ENCODE peak calls at places on chromosomes 6 and 20, in four cellular contexts. One of them, this sample, is unnamed.

GRCh38 chr6:94362061-94362864 is 942.9 kb upstream of the EPHA7 start:
- DNase-seq in astrocyte of the spinal cord: no peak
- DNase-seq in cardiac fibroblast: no peak
- DNase-seq in mesothelial cell of epicardium: no peak
- DNase-seq in this sample: no peak

GRCh38 chr6:3377536-3378397 is 79.1 kb downstream of the SLC22A23 start:
- DNase-seq in astrocyte of the spinal cord: peak
- DNase-seq in cardiac fibroblast: no peak
- DNase-seq in mesothelial cell of epicardium: no peak
- DNase-seq in this sample: no peak

GRCh38 chr6:2611092-2611491 is 139.6 kb downstream of the MYLK4 start:
- DNase-seq in astrocyte of the spinal cord: peak
- DNase-seq in cardiac fibroblast: peak
- DNase-seq in mesothelial cell of epicardium: no peak
- DNase-seq in this sample: no peak

GRCh38 chr6:2410982-2411381 is 165.6 kb upstream of the GMDS start:
- DNase-seq in astrocyte of the spinal cord: no peak
- DNase-seq in cardiac fibroblast: no peak
- DNase-seq in mesothelial cell of epicardium: no peak
- DNase-seq in this sample: no peak

GRCh38 chr6:3249821-3250220 is 8.9 kb upstream of the PSMG4 start:
- DNase-seq in astrocyte of the spinal cord: no peak
- DNase-seq in cardiac fibroblast: no peak
- DNase-seq in mesothelial cell of epicardium: no peak
- DNase-seq in this sample: no peak

GRCh38 chr6:144954241-144954556 is 669.1 kb downstream of the UTRN start:
- DNase-seq in astrocyte of the spinal cord: no peak
- DNase-seq in cardiac fibroblast: no peak
- DNase-seq in mesothelial cell of epicardium: no peak
- DNase-seq in this sample: no peak

GRCh38 chr20:47544240-47544639 is 42.6 kb downstream of the NCOA3 start:
- DNase-seq in astrocyte of the spinal cord: peak
- DNase-seq in cardiac fibroblast: peak
- DNase-seq in mesothelial cell of epicardium: no peak
- DNase-seq in this sample: no peak

GRCh38 chr20:18731940-18732339 is 81.6 kb upstream of the SCP2D1 start:
- DNase-seq in astrocyte of the spinal cord: no peak
- DNase-seq in cardiac fibroblast: no peak
- DNase-seq in mesothelial cell of epicardium: no peak
- DNase-seq in this sample: no peak

GRCh38 chr6:139027620-139028182 is 844 bp upstream of the ABRACL start:
- DNase-seq in astrocyte of the spinal cord: no peak
- DNase-seq in cardiac fibroblast: peak
- DNase-seq in mesothelial cell of epicardium: no peak
- DNase-seq in this sample: no peak

GRCh38 chr6:109493865-109494264 is 10.8 kb upstream of the ZBTB24 start:
- DNase-seq in astrocyte of the spinal cord: no peak
- DNase-seq in cardiac fibroblast: no peak
- DNase-seq in mesothelial cell of epicardium: no peak
- DNase-seq in this sample: no peak

GRCh38 chr20:63536241-63536977 is 767 bp downstream of the PTK6 start:
- DNase-seq in astrocyte of the spinal cord: peak
- DNase-seq in cardiac fibroblast: peak
- DNase-seq in mesothelial cell of epicardium: no peak
- DNase-seq in this sample: no peak

GRCh38 chr6:14783594-14783993 is 462.3 kb upstream of the JARID2 start:
- DNase-seq in astrocyte of the spinal cord: no peak
- DNase-seq in cardiac fibroblast: no peak
- DNase-seq in mesothelial cell of epicardium: no peak
- DNase-seq in this sample: no peak

GRCh38 chr6:109236140-109237081 is 141.1 kb downstream of the CEP57L1 start:
- DNase-seq in astrocyte of the spinal cord: no peak
- DNase-seq in cardiac fibroblast: no peak
- DNase-seq in mesothelial cell of epicardium: no peak
- DNase-seq in this sample: peak

GRCh38 chr6:45684476-45684875 is 306.7 kb upstream of the SUPT3H start:
- DNase-seq in astrocyte of the spinal cord: no peak
- DNase-seq in cardiac fibroblast: no peak
- DNase-seq in mesothelial cell of epicardium: no peak
- DNase-seq in this sample: no peak

GRCh38 chr20:34331838-34332237 is 28.7 kb upstream of the AHCY start:
- DNase-seq in astrocyte of the spinal cord: no peak
- DNase-seq in cardiac fibroblast: no peak
- DNase-seq in mesothelial cell of epicardium: no peak
- DNase-seq in this sample: no peak

GRCh38 chr20:23092861-23093543 is 6.9 kb upstream of the CD93 start:
- DNase-seq in astrocyte of the spinal cord: no peak
- DNase-seq in cardiac fibroblast: no peak
- DNase-seq in mesothelial cell of epicardium: no peak
- DNase-seq in this sample: no peak

GRCh38 chr6:165300401-165300800 is 9.0 kb downstream of the C6orf118 start:
- DNase-seq in astrocyte of the spinal cord: no peak
- DNase-seq in cardiac fibroblast: no peak
- DNase-seq in mesothelial cell of epicardium: no peak
- DNase-seq in this sample: no peak

GRCh38 chr20:5933802-5934436 is 16.4 kb downstream of the TRMT6 start:
- DNase-seq in astrocyte of the spinal cord: no peak
- DNase-seq in cardiac fibroblast: no peak
- DNase-seq in mesothelial cell of epicardium: no peak
- DNase-seq in this sample: no peak

GRCh38 chr6:5657684-5658429 is 348.9 kb downstream of the NRN1 start:
- DNase-seq in astrocyte of the spinal cord: peak
- DNase-seq in cardiac fibroblast: peak
- DNase-seq in mesothelial cell of epicardium: no peak
- DNase-seq in this sample: no peak

GRCh38 chr6:26473758-26474438 is 16.1 kb downstream of the BTN2A1 start:
- DNase-seq in astrocyte of the spinal cord: peak
- DNase-seq in cardiac fibroblast: peak
- DNase-seq in mesothelial cell of epicardium: no peak
- DNase-seq in this sample: peak

GRCh38 chr6:2871102-2871501 is 29.4 kb upstream of the SERPINB1 start:
- DNase-seq in astrocyte of the spinal cord: no peak
- DNase-seq in cardiac fibroblast: no peak
- DNase-seq in mesothelial cell of epicardium: no peak
- DNase-seq in this sample: no peak

GRCh38 chr6:141326426-141326825 is 806.3 kb upstream of the GJE1 start:
- DNase-seq in astrocyte of the spinal cord: peak
- DNase-seq in cardiac fibroblast: peak
- DNase-seq in mesothelial cell of epicardium: no peak
- DNase-seq in this sample: no peak

GRCh38 chr20:23995905-23996666 is 7.5 kb upstream of the GGTLC1 start:
- DNase-seq in astrocyte of the spinal cord: peak
- DNase-seq in cardiac fibroblast: peak
- DNase-seq in mesothelial cell of epicardium: peak
- DNase-seq in this sample: peak

GRCh38 chr6:92810913-92811312 is 608.4 kb downstream of the EPHA7 start:
- DNase-seq in astrocyte of the spinal cord: peak
- DNase-seq in cardiac fibroblast: peak
- DNase-seq in mesothelial cell of epicardium: no peak
- DNase-seq in this sample: no peak

GRCh38 chr6:34393191-34393967 is 910 bp upstream of the NUDT3 start:
- DNase-seq in astrocyte of the spinal cord: no peak
- DNase-seq in cardiac fibroblast: no peak
- DNase-seq in mesothelial cell of epicardium: no peak
- DNase-seq in this sample: no peak

GRCh38 chr6:169045486-169045885 is 208.2 kb downstream of the THBS2 start:
- DNase-seq in astrocyte of the spinal cord: no peak
- DNase-seq in cardiac fibroblast: no peak
- DNase-seq in mesothelial cell of epicardium: no peak
- DNase-seq in this sample: no peak

GRCh38 chr6:170284126-170284773 is 6.6 kb downstream of the DLL1 start:
- DNase-seq in astrocyte of the spinal cord: no peak
- DNase-seq in cardiac fibroblast: no peak
- DNase-seq in mesothelial cell of epicardium: no peak
- DNase-seq in this sample: no peak

GRCh38 chr6:10954590-10955010 is 67.7 kb downstream of the SYCP2L start:
- DNase-seq in astrocyte of the spinal cord: peak
- DNase-seq in cardiac fibroblast: peak
- DNase-seq in mesothelial cell of epicardium: peak
- DNase-seq in this sample: peak

GRCh38 chr6:44131880-44132279 is 4.5 kb downstream of the TMEM63B start:
- DNase-seq in astrocyte of the spinal cord: no peak
- DNase-seq in cardiac fibroblast: no peak
- DNase-seq in mesothelial cell of epicardium: no peak
- DNase-seq in this sample: no peak

GRCh38 chr6:170111816-170112582 is 178.9 kb downstream of the DLL1 start:
- DNase-seq in astrocyte of the spinal cord: no peak
- DNase-seq in cardiac fibroblast: no peak
- DNase-seq in mesothelial cell of epicardium: no peak
- DNase-seq in this sample: no peak

GRCh38 chr6:52399511-52400315 is 20.4 kb upstream of the EFHC1 start:
- DNase-seq in astrocyte of the spinal cord: peak
- DNase-seq in cardiac fibroblast: peak
- DNase-seq in mesothelial cell of epicardium: no peak
- DNase-seq in this sample: no peak

GRCh38 chr6:100538086-100538485 is 73.4 kb upstream of the SIM1 start:
- DNase-seq in astrocyte of the spinal cord: peak
- DNase-seq in cardiac fibroblast: peak
- DNase-seq in mesothelial cell of epicardium: no peak
- DNase-seq in this sample: no peak

GRCh38 chr6:126937426-126937825 is 181.0 kb upstream of the RSPO3 start:
- DNase-seq in astrocyte of the spinal cord: no peak
- DNase-seq in cardiac fibroblast: no peak
- DNase-seq in mesothelial cell of epicardium: no peak
- DNase-seq in this sample: no peak

GRCh38 chr20:53736122-53736756 is 142.6 kb upstream of the ZNF217 start:
- DNase-seq in astrocyte of the spinal cord: no peak
- DNase-seq in cardiac fibroblast: peak
- DNase-seq in mesothelial cell of epicardium: no peak
- DNase-seq in this sample: no peak

GRCh38 chr20:11338506-11339306 is 579.0 kb upstream of the BTBD3 start:
- DNase-seq in astrocyte of the spinal cord: no peak
- DNase-seq in cardiac fibroblast: peak
- DNase-seq in mesothelial cell of epicardium: no peak
- DNase-seq in this sample: no peak
- TF ChIP-seq CTCF in astrocyte of the spinal cord: no peak
- TF ChIP-seq CTCF in cardiac fibroblast: no peak
- TF ChIP-seq CTCF in mesothelial cell of epicardium: no peak
- TF ChIP-seq CTCF in this sample: no peak

GRCh38 chr20:21698494-21699215 is 6.8 kb upstream of the PAX1 start:
- DNase-seq in astrocyte of the spinal cord: no peak
- DNase-seq in cardiac fibroblast: no peak
- DNase-seq in mesothelial cell of epicardium: no peak
- DNase-seq in this sample: no peak

GRCh38 chr20:21699216-21699508 is 6.3 kb upstream of the PAX1 start:
- DNase-seq in astrocyte of the spinal cord: no peak
- DNase-seq in cardiac fibroblast: no peak
- DNase-seq in mesothelial cell of epicardium: no peak
- DNase-seq in this sample: no peak

DNA sequence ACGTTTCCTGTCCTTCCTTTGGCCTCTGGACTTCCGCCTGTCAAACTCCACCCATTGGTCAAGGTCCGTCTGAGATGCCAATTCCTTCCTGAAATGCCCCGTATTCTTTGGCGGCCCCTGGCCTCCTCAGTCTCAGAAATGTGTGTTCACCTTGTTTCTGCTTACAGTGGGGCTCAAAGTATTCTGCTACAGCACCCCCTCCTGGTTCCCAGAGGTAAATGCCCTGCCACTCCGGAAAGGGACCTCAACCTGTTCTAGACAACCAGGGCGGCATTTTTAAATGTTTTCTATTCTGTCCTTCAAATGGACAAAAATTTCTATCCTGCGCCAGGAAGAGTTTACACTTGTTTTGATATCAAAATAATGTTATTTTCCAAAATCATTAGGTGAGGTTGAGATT is 12.1 kb upstream of the PAX1 start:
- DNase-seq in astrocyte of the spinal cord: no peak
- DNase-seq in cardiac fibroblast: no peak
- DNase-seq in mesothelial cell of epicardium: no peak
- DNase-seq in this sample: no peak
- TF ChIP-seq CTCF in astrocyte of the spinal cord: no peak
- TF ChIP-seq CTCF in cardiac fibroblast: no peak
- TF ChIP-seq CTCF in mesothelial cell of epicardium: peak
- TF ChIP-seq CTCF in this sample: no peak

GRCh38 chr6:83518946-83519489 is 6.7 kb downstream of the PRSS35 start:
- DNase-seq in astrocyte of the spinal cord: peak
- DNase-seq in cardiac fibroblast: peak
- DNase-seq in mesothelial cell of epicardium: no peak
- DNase-seq in this sample: no peak
- TF ChIP-seq CTCF in astrocyte of the spinal cord: peak
- TF ChIP-seq CTCF in cardiac fibroblast: peak
- TF ChIP-seq CTCF in mesothelial cell of epicardium: no peak
- TF ChIP-seq CTCF in this sample: no peak

GRCh38 chr20:44888226-44889103 is 3.0 kb downstream of the YWHAB start:
- DNase-seq in astrocyte of the spinal cord: no peak
- DNase-seq in cardiac fibroblast: peak
- DNase-seq in mesothelial cell of epicardium: no peak
- DNase-seq in this sample: no peak
- TF ChIP-seq CTCF in astrocyte of the spinal cord: peak
- TF ChIP-seq CTCF in cardiac fibroblast: peak
- TF ChIP-seq CTCF in mesothelial cell of epicardium: peak
- TF ChIP-seq CTCF in this sample: no peak

DNA sequence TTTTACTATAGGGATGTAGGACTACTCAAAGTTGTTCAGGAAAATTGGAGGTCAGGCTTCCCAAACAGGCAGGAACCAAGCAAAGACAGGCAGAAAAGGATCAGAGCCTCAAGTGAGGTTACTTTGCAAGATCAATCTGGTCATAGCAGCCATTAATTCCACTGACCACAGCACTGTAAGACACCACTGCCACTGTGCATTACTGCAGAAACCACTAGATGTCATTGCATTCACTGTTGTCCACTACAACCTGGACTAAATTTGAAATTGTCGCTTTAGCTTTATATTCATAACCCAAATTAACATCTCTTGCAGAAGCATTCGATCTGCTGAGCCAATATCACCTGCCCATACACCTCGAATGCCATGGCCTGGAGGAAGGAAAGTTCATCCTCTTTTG is 126.9 kb upstream of the UFL1 start:
- DNase-seq in astrocyte of the spinal cord: no peak
- DNase-seq in cardiac fibroblast: no peak
- DNase-seq in mesothelial cell of epicardium: no peak
- DNase-seq in this sample: no peak
- TF ChIP-seq CTCF in astrocyte of the spinal cord: peak
- TF ChIP-seq CTCF in cardiac fibroblast: no peak
- TF ChIP-seq CTCF in mesothelial cell of epicardium: no peak
- TF ChIP-seq CTCF in this sample: no peak

GRCh38 chr20:9467995-9468394 is 46.4 kb upstream of the LAMP5 start:
- DNase-seq in astrocyte of the spinal cord: no peak
- DNase-seq in cardiac fibroblast: no peak
- DNase-seq in mesothelial cell of epicardium: no peak
- DNase-seq in this sample: no peak
- TF ChIP-seq CTCF in astrocyte of the spinal cord: peak
- TF ChIP-seq CTCF in cardiac fibroblast: peak
- TF ChIP-seq CTCF in mesothelial cell of epicardium: peak
- TF ChIP-seq CTCF in this sample: no peak

This sample was measured in activated B cell treated with CpG ODN at 0.5 μM for 24 hours.